ENCODE peak calls at places on chromosome 4, in five cellular contexts. A is K562, L is upper lobe of left lung, D is GM12878, W is HepG2. G is an unnamed sample.

GRCh38 chr4:101126044-101126443 is 221.3 kb downstream of the PPP3CA start:
- ATAC-seq in A (no peak), D (no peak), L (peak; percentile 61), W (no peak), G (no peak)

GRCh38 chr4:7156273-7157139 is 35.8 kb upstream of the SORCS2 start:
- ATAC-seq in W (peak; percentile 50), D (peak; percentile 44), L (peak; percentile 69), A (peak; percentile 72), G (peak; percentile 60)

GRCh38 chr4:2095236-2096072 is 36.3 kb downstream of the NAT8L start:
- ATAC-seq in W (no peak), L (no peak), D (no peak), A (no peak), G (no peak)

GRCh38 chr4:138863160-138863559 is 152.4 kb upstream of the NOCT start:
- ATAC-seq in D (no peak), A (no peak), L (no peak), W (no peak), G (no peak)

GRCh38 chr4:81198151-81198550 is 16.9 kb downstream of the PRKG2 start:
- ATAC-seq in L (no peak), A (no peak), D (no peak), W (no peak), G (no peak)

GRCh38 chr4:168840386-168840763 is 169.7 kb downstream of the CBR4 start:
- ATAC-seq in W (no peak), L (no peak), A (no peak), D (no peak), G (no peak)

GRCh38 chr4:6229095-6229494 is 28.7 kb upstream of the JAKMIP1 start:
- ATAC-seq in D (no peak), W (no peak), A (no peak), L (no peak), G (no peak)

GRCh38 chr4:148094149-148094548 is 348.1 kb downstream of the NR3C2 start:
- ATAC-seq in W (no peak), L (no peak), D (no peak), A (no peak), G (no peak)

DNA sequence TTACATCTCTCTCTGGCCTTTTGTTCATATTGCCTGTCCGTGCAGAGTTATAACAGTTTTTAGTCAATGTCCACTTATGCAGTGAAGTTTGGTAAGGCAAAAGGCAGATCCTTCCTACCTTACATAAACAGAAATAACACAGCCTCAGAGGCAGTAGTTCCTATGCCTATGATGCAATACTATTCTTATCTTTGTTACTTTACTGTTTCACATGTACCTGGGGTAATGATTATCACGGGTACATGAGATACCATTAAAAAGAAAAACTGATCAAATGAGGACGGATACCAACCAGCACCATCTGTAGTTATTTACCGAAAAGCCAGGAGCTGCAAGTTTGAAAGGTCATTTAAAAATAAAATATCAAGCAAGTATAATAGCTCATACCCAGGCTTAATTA is 166.8 kb downstream of the BTC start:
- ATAC-seq in W (no peak), D (no peak), A (no peak), L (no peak), G (no peak)
- H3K4me1 ChIP-seq in W (peaks cover 65% of the 10 kb centered on the region), D (no peaks in the 10 kb centered on the region), A (no peaks in the 10 kb centered on the region), L (peaks cover 5% of the 10 kb centered on the region), G (no peaks in the 10 kb centered on the region)

GRCh38 chr4:71140563-71140962 is 147.1 kb downstream of the DCK start:
- ATAC-seq in W (no peak), L (no peak), D (no peak), A (no peak), G (no peak)
- TF ChIP-seq EP300 in W (no peak), L (no peak), D (no peak), A (no peak), G (no peak)

GRCh38 chr4:35365186-35365585 is 879.1 kb downstream of the ARAP2 start:
- ATAC-seq in A (no peak), L (no peak), D (no peak), W (no peak), G (no peak)
- TF ChIP-seq POLR2AphosphoS5 in A (no peak), L (no peak), D (no peak), W (no peak), G (no peak)

GRCh38 chr4:3481783-3482397 is 18.8 kb downstream of the DOK7 start:
- ATAC-seq in A (no peak), D (no peak), W (no peak), L (no peak), G (no peak)

GRCh38 chr4:3483471-3483921 is 20.4 kb downstream of the DOK7 start:
- ATAC-seq in D (no peak), L (no peak), W (no peak), A (no peak), G (peak; percentile 34)

GRCh38 chr4:3481113-3481531 is 18.0 kb downstream of the DOK7 start:
- ATAC-seq in D (no peak), W (no peak), L (no peak), A (no peak), G (no peak)

GRCh38 chr4:3484057-3484973 is 21.2 kb downstream of the DOK7 start:
- ATAC-seq in L (no peak), A (no peak), W (peak; percentile 8), D (peak; percentile 25), G (no peak)

GRCh38 chr4:3482707-3483106 is 19.6 kb downstream of the DOK7 start:
- ATAC-seq in L (no peak), A (no peak), W (no peak), D (no peak), G (no peak)
- H3K4me1 ChIP-seq in L (peaks cover 24% of the 10 kb centered on the region), A (peaks cover 47% of the 10 kb centered on the region), W (peaks cover 16% of the 10 kb centered on the region), D (no peaks in the 10 kb centered on the region), G (no peaks in the 10 kb centered on the region)

G was measured in gastroesophageal sphincter.